ENCODE peak calls at places on chromosome 3, in eight cellular contexts. R is progenitor cell of endocrine pancreas, Z is A549, D is fibroblast of the aortic adventitia, L is GM12878, V is WTC11, E is PC-3, N is glutamatergic neuron. S is an unnamed sample.

GRCh38 chr3:133547432-133548041 is 25.9 kb upstream of the CDV3 start:
- DNase-seq in E (no peak), R (no peak), D (peak), V (no peak), Z (no peak), L (no peak), N (no peak), S (no peak)

GRCh38 chr3:23710555-23710954 is 95.2 kb upstream of the UBE2E1 start:
- DNase-seq in L (no peak), R (no peak), E (no peak), N (peak), D (peak), Z (no peak), V (peak), S (peak)

GRCh38 chr3:165624761-165625160 is 212.5 kb downstream of the BCHE start:
- DNase-seq in N (no peak), L (no peak), R (no peak), V (no peak), D (peak), E (peak), Z (no peak), S (no peak)

GRCh38 chr3:29649815-29650547 is 369.1 kb downstream of the RBMS3 start:
- DNase-seq in V (no peak), Z (no peak), L (peak), R (no peak), D (peak), N (no peak), E (peak), S (no peak)

GRCh38 chr3:69137006-69137405 is 14.6 kb upstream of the LMOD3 start:
- DNase-seq in R (no peak), Z (no peak), V (no peak), E (no peak), D (no peak), L (no peak), N (no peak), S (no peak)

GRCh38 chr3:61250784-61251173 is 473 bp downstream of the FHIT start:
- DNase-seq in Z (no peak), N (peak), V (peak), D (peak), R (peak), E (peak), L (peak), S (peak)

GRCh38 chr3:170470063-170471006 is 51.7 kb downstream of the CLDN11 start:
- DNase-seq in V (no peak), L (no peak), R (no peak), E (no peak), N (no peak), Z (no peak), D (peak), S (no peak)

GRCh38 chr3:196708467-196708866 is 3.6 kb downstream of the CEP19 start:
- DNase-seq in Z (no peak), L (no peak), D (no peak), V (no peak), E (peak), R (no peak), N (no peak), S (no peak)

GRCh38 chr3:161422171-161422693 is 50.9 kb upstream of the SPTSSB start:
- DNase-seq in Z (no peak), V (no peak), L (no peak), R (no peak), N (no peak), D (no peak), E (no peak), S (no peak)

GRCh38 chr3:134978658-134979057 is 183.6 kb downstream of the EPHB1 start:
- DNase-seq in Z (no peak), R (no peak), V (no peak), N (no peak), D (no peak), L (no peak), E (no peak), S (no peak)

GRCh38 chr3:187714404-187714979 is 12.1 kb upstream of the RTP2 start:
- DNase-seq in E (peak), L (no peak), D (peak), R (peak), N (peak), V (peak), Z (peak), S (peak)

GRCh38 chr3:46862689-46863020 is 589 bp downstream of the MYL3 start:
- DNase-seq in Z (no peak), V (no peak), E (no peak), D (no peak), N (peak), R (no peak), L (no peak), S (no peak)

GRCh38 chr3:114674041-114674440 is 380.2 kb downstream of the TIGIT start:
- DNase-seq in D (no peak), E (no peak), V (no peak), L (no peak), R (no peak), N (no peak), Z (no peak), S (no peak)

GRCh38 chr3:159669024-159669476 is 319.6 kb upstream of the IL12A start:
- DNase-seq in R (no peak), E (peak), L (no peak), D (peak), Z (peak), V (no peak), N (no peak), S (no peak)

GRCh38 chr3:131107637-131108433 is 81.2 kb downstream of the NEK11 start:
- DNase-seq in Z (no peak), V (no peak), N (no peak), R (no peak), E (peak), L (no peak), D (no peak), S (no peak)

GRCh38 chr3:127794402-127794801 is 27.9 kb downstream of the MGLL start:
- DNase-seq in D (no peak), R (no peak), L (no peak), N (no peak), Z (no peak), V (no peak), E (no peak), S (no peak)

GRCh38 chr3:102460579-102460978 is 25.8 kb downstream of the ZPLD1 start:
- DNase-seq in R (no peak), V (no peak), D (no peak), N (no peak), L (no peak), E (peak), Z (no peak), S (no peak)

GRCh38 chr3:24157106-24157505 is 212.0 kb downstream of the NR1D2 start:
- DNase-seq in D (no peak), R (no peak), V (no peak), Z (no peak), L (no peak), N (no peak), E (no peak), S (no peak)

GRCh38 chr3:35335703-35336102 is 303.6 kb upstream of the ARPP21 start:
- DNase-seq in N (no peak), R (no peak), Z (no peak), D (no peak), V (no peak), L (no peak), E (no peak), S (no peak)

GRCh38 chr3:45057557-45057956 is 31.5 kb downstream of the CLEC3B start:
- DNase-seq in R (no peak), N (no peak), V (no peak), E (peak), L (no peak), D (no peak), Z (no peak), S (no peak)

GRCh38 chr3:45054196-45054857 is 28.2 kb downstream of the CLEC3B start:
- DNase-seq in L (no peak), E (peak), R (no peak), D (peak), N (no peak), Z (no peak), V (no peak), S (no peak)

GRCh38 chr3:45056608-45057301 is 30.7 kb downstream of the CLEC3B start:
- DNase-seq in E (no peak), D (no peak), L (no peak), R (no peak), V (no peak), Z (no peak), N (no peak), S (no peak)

GRCh38 chr3:45055032-45055410 is 28.9 kb downstream of the CLEC3B start:
- DNase-seq in L (no peak), D (peak), R (no peak), N (no peak), Z (no peak), V (no peak), E (peak), S (no peak)

GRCh38 chr3:45055411-45056143 is 29.5 kb downstream of the CLEC3B start:
- DNase-seq in L (no peak), D (peak), R (no peak), Z (peak), E (peak), N (no peak), V (peak), S (no peak)
- TF ChIP-seq CTCF in L (peak), D (no peak), R (no peak), Z (peak), E (peak), N (no peak), V (peak), S (no peak)

GRCh38 chr3:152957488-152957887 is 122.6 kb downstream of the P2RY1 start:
- DNase-seq in V (no peak), D (no peak), E (peak), N (no peak), Z (no peak), R (no peak), L (no peak), S (no peak)

GRCh38 chr3:152960684-152961083 is 125.8 kb downstream of the P2RY1 start:
- DNase-seq in V (no peak), D (no peak), E (peak), L (no peak), R (no peak), N (no peak), Z (no peak), S (no peak)

GRCh38 chr3:152964901-152965609 is 130.1 kb downstream of the P2RY1 start:
- DNase-seq in L (no peak), Z (no peak), R (no peak), E (no peak), N (no peak), D (no peak), V (no peak), S (no peak)

DNA sequence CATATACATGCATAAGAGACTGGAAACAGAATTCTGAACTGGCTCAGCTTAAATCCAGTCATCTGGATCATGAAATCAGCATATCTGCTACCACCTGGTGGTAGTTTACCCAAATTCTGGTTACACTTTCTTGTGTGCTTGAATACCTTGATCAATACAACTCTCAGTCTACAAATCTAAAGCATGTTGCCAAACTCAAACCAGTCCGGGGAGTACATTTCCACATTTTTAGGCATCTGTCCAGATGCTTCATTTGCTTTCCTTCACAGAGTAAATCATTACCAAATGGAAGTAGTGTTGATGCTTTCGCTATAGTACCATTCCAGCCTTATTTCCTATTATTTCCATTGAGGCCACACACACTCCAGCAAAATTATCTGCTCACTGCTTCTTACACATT is 126.4 kb downstream of the P2RY1 start:
- DNase-seq in N (no peak), D (peak), L (peak), Z (peak), V (no peak), E (peak), R (no peak), S (no peak)
- TF ChIP-seq CTCF in N (peak), D (peak), L (peak), Z (peak), V (peak), E (peak), R (peak), S (peak)

DNA sequence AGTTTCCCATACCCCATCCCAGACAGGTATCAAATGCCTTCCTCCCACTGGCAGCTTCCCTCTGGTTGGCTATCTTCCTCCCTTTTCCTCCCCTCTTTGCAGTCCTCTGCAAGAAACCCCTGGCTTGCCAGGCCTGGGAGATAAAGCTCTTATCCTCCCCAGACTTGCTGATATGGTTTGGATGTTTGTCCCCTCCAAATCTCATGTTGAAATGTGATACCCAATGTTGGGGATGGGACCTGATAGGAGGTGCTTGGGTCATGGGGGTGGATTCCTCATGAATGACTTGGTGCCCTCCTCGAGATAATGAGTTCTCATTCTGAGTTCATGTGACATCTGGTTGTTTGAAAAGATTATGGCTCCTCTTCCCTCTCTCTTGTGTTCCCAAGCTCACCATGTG is 32.2 kb upstream of the SNRK start:
- DNase-seq in V (no peak), E (no peak), D (no peak), N (no peak), Z (no peak), R (no peak), L (no peak), S (no peak)
- TF ChIP-seq CTCF in V (no peak), E (no peak), D (no peak), N (no peak), Z (no peak), R (no peak), L (no peak), S (no peak)

DNA sequence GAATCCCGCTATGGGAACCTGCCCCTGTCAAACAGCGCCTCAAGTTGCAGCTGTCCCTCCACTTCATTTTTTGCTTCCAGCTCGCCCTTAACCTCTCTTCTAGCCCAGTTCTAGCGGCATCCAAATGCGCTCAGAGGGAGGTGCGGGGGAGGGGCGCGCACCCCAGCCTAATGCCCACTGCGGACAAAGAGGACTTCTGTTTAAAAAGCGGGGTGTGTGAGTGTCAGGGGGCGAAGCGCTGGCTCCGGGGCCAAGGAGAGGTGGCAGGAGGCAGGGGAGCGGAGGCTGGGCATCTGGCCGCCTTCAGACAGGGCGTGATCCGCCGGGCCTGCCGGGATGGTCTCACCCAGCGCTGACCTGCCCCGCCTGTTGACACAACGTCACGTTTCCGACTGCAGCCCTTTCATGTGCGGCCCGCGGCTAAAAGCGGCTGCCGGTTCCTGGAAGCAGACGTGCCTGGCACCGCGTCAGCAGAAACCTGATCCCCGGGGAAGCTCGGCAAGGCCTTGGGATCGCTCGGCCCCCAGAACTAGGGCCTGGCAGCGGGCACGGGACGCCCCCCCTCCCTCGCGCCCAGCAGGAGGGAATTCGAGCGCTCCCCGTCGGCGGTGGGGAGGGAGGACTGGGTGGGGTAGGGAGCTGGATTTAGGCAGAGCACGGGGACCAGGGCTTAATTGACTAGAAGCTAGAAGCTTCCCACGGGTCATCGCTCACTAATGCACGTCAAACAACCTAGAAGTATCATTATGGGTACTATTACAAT is 7.6 kb downstream of the BHLHE40 start:
- DNase-seq in V (peak), E (peak), L (no peak), R (peak), D (peak), Z (peak), N (peak), S (peak)
- TF ChIP-seq CTCF in V (no peak), E (peak), L (no peak), R (no peak), D (peak), Z (no peak), N (no peak), S (no peak)

GRCh38 chr3:95184038-95184437 is 1121.2 kb downstream of the NSUN3 start:
- DNase-seq in V (no peak), R (no peak), N (no peak), L (no peak), Z (no peak), D (no peak), E (no peak), S (no peak)
- TF ChIP-seq CTCF in V (no peak), R (no peak), N (no peak), L (no peak), Z (no peak), D (no peak), E (no peak), S (no peak)

DNA sequence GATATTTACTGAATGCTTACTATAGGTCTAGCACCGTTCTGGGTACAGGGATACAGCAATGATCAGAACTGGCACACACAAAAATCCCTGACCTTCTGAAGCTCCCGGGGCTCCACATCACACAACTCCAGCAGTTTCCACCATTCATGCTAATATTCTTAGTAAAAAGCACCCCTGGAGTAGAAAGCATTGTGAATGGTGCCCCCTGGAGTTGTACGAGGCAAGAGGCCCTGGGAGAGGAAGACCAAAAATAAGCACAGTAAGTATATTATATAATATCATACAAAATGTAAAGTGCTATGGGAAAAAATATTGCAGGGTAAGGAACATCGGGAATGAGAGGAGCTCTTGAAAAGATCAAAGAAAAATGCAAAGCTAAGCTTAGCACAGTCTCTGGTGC is 790 bp upstream of the SRGAP3 start:
- DNase-seq in V (no peak), Z (no peak), R (no peak), N (no peak), D (no peak), L (no peak), E (no peak), S (no peak)
- TF ChIP-seq CTCF in V (no peak), Z (peak), R (peak), N (no peak), D (peak), L (peak), E (peak), S (peak)

DNA sequence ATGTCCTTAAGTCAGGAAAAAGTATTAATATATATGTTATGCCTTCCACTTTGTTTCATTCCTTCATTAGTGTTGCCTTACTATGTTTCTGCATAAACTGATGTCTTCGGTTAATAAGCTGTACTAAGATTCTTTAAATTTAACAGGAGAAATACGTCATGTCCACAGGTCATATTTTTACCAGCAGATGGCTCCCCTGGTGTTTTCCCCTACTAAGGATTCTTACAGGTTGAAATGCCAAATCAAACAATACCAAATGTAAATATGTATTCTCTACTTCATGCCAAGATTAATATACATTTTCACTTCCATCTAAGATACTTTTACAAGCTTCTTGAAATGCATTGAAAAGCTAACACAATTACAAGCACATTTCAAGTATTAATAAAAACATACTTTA is 1602.1 kb downstream of the SI start:
- DNase-seq in E (peak), N (no peak), D (no peak), R (no peak), L (no peak), V (no peak), Z (no peak), S (no peak)
- TF ChIP-seq CTCF in E (peak), N (no peak), D (no peak), R (peak), L (no peak), V (no peak), Z (peak), S (no peak)

GRCh38 chr3:172713316-172713715 is 2.4 kb upstream of the NCEH1 start:
- DNase-seq in L (no peak), Z (no peak), N (no peak), D (peak), V (no peak), R (no peak), E (no peak), S (no peak)

GRCh38 chr3:172716476-172716875 is 5.6 kb upstream of the NCEH1 start:
- DNase-seq in D (no peak), E (no peak), R (no peak), N (no peak), V (no peak), Z (no peak), L (no peak), S (no peak)

DNA sequence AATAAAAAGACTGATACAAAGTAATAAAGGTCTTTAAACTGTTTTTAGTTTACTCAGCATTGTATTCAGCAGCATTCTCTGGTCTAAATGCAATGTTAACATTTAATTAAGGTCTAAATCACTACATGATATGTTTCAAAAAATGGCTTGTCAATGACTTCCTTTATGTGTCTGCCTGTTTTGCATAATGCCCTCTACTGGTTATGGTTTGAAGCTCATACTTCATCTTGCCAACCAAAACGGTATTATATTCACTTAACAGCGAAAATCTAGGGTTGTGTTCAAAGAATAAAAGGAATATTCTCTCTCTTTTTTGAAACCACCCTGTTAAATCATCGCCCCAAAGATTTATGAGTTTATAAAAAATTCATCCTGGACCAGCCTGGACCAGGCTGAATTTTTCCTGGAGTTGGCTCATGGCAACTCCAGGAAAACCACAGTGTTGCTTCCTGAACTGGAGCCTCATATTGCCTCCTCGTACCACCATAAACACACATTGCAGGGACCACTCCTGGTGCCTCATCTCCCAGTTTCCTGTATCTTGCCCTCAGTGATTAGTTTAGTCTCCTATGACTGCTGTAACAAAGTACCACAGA is 6.7 kb upstream of the NCEH1 start:
- DNase-seq in E (peak), N (no peak), R (no peak), Z (peak), L (no peak), V (no peak), D (no peak), S (no peak)
- TF ChIP-seq CTCF in E (peak), N (no peak), R (no peak), Z (peak), L (peak), V (no peak), D (peak), S (no peak)

GRCh38 chr3:33318709-33319380 is 41.6 kb downstream of the FBXL2 start:
- DNase-seq in V (no peak), L (no peak), Z (no peak), E (peak), D (peak), N (no peak), R (no peak), S (no peak)
- TF ChIP-seq CTCF in V (no peak), L (no peak), Z (peak), E (peak), D (peak), N (no peak), R (no peak), S (peak)